ENCODE peak calls at places on chromosomes 16 and 17, in four cellular contexts. N, F, K and O are unnamed samples.

GRCh38 chr17:47615766-47616424 is 33.8 kb upstream of the KPNB1 start:
- DNase-seq in N (no peak), F (peak; percentile 16), K (peak; percentile 31), O (no peak)

GRCh38 chr16:83437036-83437435 is 370.7 kb upstream of the HSBP1 start:
- DNase-seq in N (no peak), F (no peak), K (no peak), O (no peak)

GRCh38 chr17:72158895-72159885 is 38.4 kb downstream of the SOX9 start:
- DNase-seq in N (no peak), F (no peak), K (no peak), O (no peak)

GRCh38 chr17:57708401-57708800 is 36.7 kb downstream of the CCDC182 start:
- DNase-seq in N (no peak), F (no peak), K (no peak), O (no peak)

GRCh38 chr16:67652578-67653130 is 7.4 kb downstream of the ACD start:
- DNase-seq in N (no peak), F (no peak), K (peak; percentile 97), O (no peak)

GRCh38 chr17:27455914-27456680 is at the start of gene KSR1:
- DNase-seq in N (peak; percentile 96), F (no peak), K (peak; percentile 92), O (peak; percentile 56)

GRCh38 chr16:30902070-30902972 is 5.9 kb downstream of the CTF1 start:
- DNase-seq in N (peak; percentile 80), F (no peak), K (peak; percentile 88), O (peak; percentile 74)

GRCh38 chr16:83356266-83356665 is 451.5 kb upstream of the HSBP1 start:
- DNase-seq in N (peak; percentile 20), F (no peak), K (peak; percentile 54), O (peak; percentile 9)

GRCh38 chr16:3017262-3017805 is 649 bp downstream of the CLDN6 start:
- DNase-seq in N (no peak), F (no peak), K (no peak), O (no peak)

GRCh38 chr16:69847643-69848042 is 85.5 kb downstream of the WWP2 start:
- DNase-seq in N (no peak), F (no peak), K (no peak), O (no peak)

GRCh38 chr16:72818286-72818845 is 229.6 kb downstream of the ZFHX3 start:
- DNase-seq in N (no peak), F (no peak), K (no peak), O (no peak)

GRCh38 chr17:48484850-48485249 is 46.0 kb downstream of the HOXB1 start:
- DNase-seq in N (no peak), F (no peak), K (no peak), O (peak; percentile 71)

DNA sequence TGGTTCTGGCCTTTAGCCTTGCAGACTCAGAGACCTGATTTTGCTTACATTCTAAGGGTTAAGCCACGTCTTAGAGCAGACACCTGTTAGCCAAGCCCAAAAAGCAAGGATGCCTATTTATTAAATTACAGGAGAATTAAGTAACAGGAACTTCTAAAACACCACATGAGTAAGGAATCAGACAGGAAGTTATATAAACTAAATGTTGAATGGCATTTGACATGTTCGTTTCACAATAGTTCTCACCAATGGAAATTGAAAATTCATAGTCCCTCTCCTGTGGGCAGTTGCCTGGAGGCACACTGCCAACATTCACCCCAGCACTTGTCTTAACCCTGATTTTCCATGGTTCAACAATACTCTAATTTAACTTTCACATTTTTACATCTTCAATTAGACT is 9.0 kb downstream of the KRTAP9-7 start:
- DNase-seq in N (no peak), F (no peak), K (peak; percentile 0), O (no peak)
- TF ChIP-seq POLR2AphosphoS5 in N (no peak), F (no peak), K (no peak), O (no peak)

DNA sequence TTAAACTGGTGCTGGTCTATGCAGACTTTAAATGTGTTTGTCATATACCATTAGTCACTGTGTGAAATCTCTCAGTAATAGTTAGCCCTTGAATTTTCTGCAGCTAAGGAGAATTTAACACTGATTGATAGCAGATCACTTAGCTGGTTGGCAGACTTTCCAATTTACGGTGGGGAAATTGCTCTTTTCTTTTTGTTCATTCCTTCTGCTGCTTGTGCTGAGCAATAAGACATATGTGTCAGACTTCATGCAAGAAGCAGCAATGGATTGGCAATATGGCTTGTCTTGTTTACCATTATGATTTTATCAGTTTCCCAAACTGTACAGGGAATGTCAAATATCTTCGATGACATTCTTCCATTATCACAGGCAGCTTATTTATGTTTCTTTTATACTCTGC is 967.9 kb upstream of the GOT2 start:
- DNase-seq in N (no peak), F (no peak), K (no peak), O (no peak)
- TF ChIP-seq SPI1 in N (no peak), F (no peak), K (no peak), O (no peak)

GRCh38 chr17:74987909-74988711 is 678 bp downstream of the CDR2L start:
- DNase-seq in N (no peak), F (no peak), K (peak; percentile 70), O (no peak)
- TF ChIP-seq POLR2AphosphoS5 in N (no peak), F (no peak), K (no peak), O (no peak)

GRCh38 chr16:4372578-4373355 is 1.1 kb downstream of the VASN start:
- DNase-seq in N (no peak), F (no peak), K (no peak), O (no peak)

GRCh38 chr16:4372315-4372577 is 598 bp downstream of the VASN start:
- DNase-seq in N (no peak), F (no peak), K (no peak), O (no peak)

GRCh38 chr16:4370570-4371480 is 823 bp upstream of the VASN start:
- DNase-seq in N (no peak), F (no peak), K (peak; percentile 82), O (no peak)

GRCh38 chr16:4370151-4370550 is 1.5 kb upstream of the VASN start:
- DNase-seq in N (no peak), F (no peak), K (no peak), O (no peak)

GRCh38 chr16:4371481-4372314 is at the start of gene VASN:
- DNase-seq in N (peak; percentile 98), F (no peak), K (peak; percentile 95), O (no peak)
- TF ChIP-seq SPI1 in N (no peak), F (no peak), K (no peak), O (no peak)

GRCh38 chr16:59236804-59237463 is 502.8 kb upstream of the GOT2 start:
- DNase-seq in N (no peak), F (no peak), K (no peak), O (no peak)
- TF ChIP-seq POLR2AphosphoS5 in N (no peak), F (no peak), K (no peak), O (no peak)

GRCh38 chr16:12805091-12805490 is 1.4 kb upstream of the CPPED1 start:
- DNase-seq in N (no peak), F (no peak), K (no peak), O (no peak)
- TF ChIP-seq SPI1 in N (no peak), F (no peak), K (no peak), O (no peak)